ENCODE peak calls at places on chromosomes 7 and 10, in ten cellular contexts. N, T, R, Y, M, L, E, D, O and V are unnamed samples.

GRCh38 chr7:106891545-106892410 is 26.7 kb downstream of the PIK3CG start:
- DNase-seq in D (no peak), N (no peak), O (peak), M (no peak), R (no peak), T (no peak), L (no peak), E (no peak), Y (no peak), V (no peak)

GRCh38 chr10:126042354-126042753 is 146.0 kb downstream of the FANK1 start:
- DNase-seq in T (no peak), O (no peak), R (no peak), E (no peak), D (peak), L (no peak), M (no peak), Y (no peak), N (no peak), V (no peak)

GRCh38 chr10:71236286-71236685 is 23.9 kb downstream of the UNC5B start:
- DNase-seq in M (no peak), E (no peak), T (peak), D (no peak), N (no peak), R (no peak), Y (no peak), L (no peak), O (no peak), V (no peak)

GRCh38 chr10:59719374-59719773 is 9.7 kb upstream of the SLC16A9 start:
- DNase-seq in L (no peak), O (no peak), R (no peak), M (no peak), N (no peak), E (no peak), T (no peak), Y (no peak), D (no peak), V (no peak)

GRCh38 chr10:101771380-101771779 is 4.5 kb downstream of the FGF8 start:
- DNase-seq in E (no peak), R (no peak), L (no peak), Y (no peak), T (no peak), N (no peak), O (no peak), D (no peak), M (no peak), V (no peak)

GRCh38 chr7:38411404-38411803 is 138.0 kb upstream of the TARP start:
- DNase-seq in L (no peak), R (no peak), Y (no peak), M (no peak), N (no peak), E (no peak), O (peak), T (peak), D (no peak), V (no peak)

GRCh38 chr10:69489506-69490090 is 38.3 kb downstream of the TSPAN15 start:
- DNase-seq in D (no peak), Y (peak), T (no peak), O (no peak), M (no peak), N (no peak), L (no peak), E (no peak), R (no peak), V (no peak)

GRCh38 chr7:101990811-101991418 is 173.5 kb downstream of the CUX1 start:
- DNase-seq in O (peak), M (no peak), T (no peak), E (no peak), N (no peak), R (no peak), L (no peak), Y (no peak), D (no peak), V (no peak)

GRCh38 chr10:68118657-68119056 is 9.4 kb downstream of the MYPN start:
- DNase-seq in Y (no peak), N (no peak), E (no peak), T (no peak), L (no peak), M (no peak), R (no peak), D (no peak), O (no peak), V (no peak)

GRCh38 chr7:49791089-49791741 is 17.8 kb downstream of the VWC2 start:
- DNase-seq in L (peak), M (no peak), O (peak), N (no peak), D (peak), T (peak), Y (no peak), E (peak), R (no peak), V (no peak)

GRCh38 chr10:3068201-3068967 is 1.0 kb downstream of the PFKP start:
- DNase-seq in O (peak), M (peak), Y (no peak), E (peak), L (no peak), R (peak), N (no peak), T (peak), D (peak), V (peak)

GRCh38 chr10:24723386-24723787 is 300 bp downstream of the ARHGAP21 start:
- DNase-seq in M (no peak), Y (no peak), N (no peak), T (no peak), E (no peak), L (peak), D (no peak), R (no peak), O (no peak), V (no peak)

GRCh38 chr7:30984359-30985107 is 20.8 kb downstream of the GHRHR start:
- DNase-seq in M (no peak), R (no peak), D (peak), Y (no peak), E (no peak), O (peak), L (no peak), T (no peak), N (peak), V (no peak)
- H3K27ac ChIP-seq in M (no peak), R (no peak), D (no peak), Y (no peak), E (no peak), O (no peak), L (no peak), T (no peak), N (no peak), V (no peak)

GRCh38 chr10:119867317-119867716 is 5.3 kb downstream of the MCMBP start:
- DNase-seq in N (no peak), Y (no peak), L (no peak), E (no peak), T (no peak), D (no peak), M (no peak), R (no peak), O (no peak), V (no peak)

GRCh38 chr10:119872610-119872859 is at the start of gene MCMBP:
- DNase-seq in M (no peak), R (no peak), Y (no peak), E (no peak), L (no peak), O (no peak), D (no peak), N (no peak), T (no peak), V (no peak)

GRCh38 chr10:119872860-119873671 is 423 bp upstream of the MCMBP start:
- DNase-seq in L (peak), D (peak), T (peak), N (peak), O (peak), E (peak), M (peak), R (peak), Y (peak), V (peak)

GRCh38 chr10:119871881-119872609 is 598 bp downstream of the MCMBP start:
- DNase-seq in T (peak), E (peak), L (no peak), M (peak), Y (peak), D (peak), R (peak), O (peak), N (no peak), V (peak)
- H3K27ac ChIP-seq in T (peak), E (peak), L (peak), M (peak), Y (peak), D (peak), R (peak), O (peak), N (peak), V (peak)

GRCh38 chr10:64463406-64463805 is 942.2 kb downstream of the REEP3 start:
- DNase-seq in L (no peak), N (no peak), O (no peak), T (no peak), Y (no peak), M (no peak), E (no peak), R (no peak), D (no peak), V (no peak)

GRCh38 chr10:64468219-64468618 is 947.0 kb downstream of the REEP3 start:
- DNase-seq in M (no peak), R (no peak), E (no peak), D (no peak), Y (no peak), L (no peak), N (no peak), T (no peak), O (no peak), V (no peak)

GRCh38 chr10:64465653-64466052 is 944.5 kb downstream of the REEP3 start:
- DNase-seq in T (no peak), M (no peak), O (no peak), R (no peak), N (no peak), Y (no peak), L (no peak), D (no peak), E (no peak), V (no peak)
- H3K27ac ChIP-seq in T (no peak), M (no peak), O (no peak), R (no peak), N (no peak), Y (no peak), L (no peak), D (no peak), E (no peak), V (no peak)

GRCh38 chr10:34319197-34319846 is 495.8 kb downstream of the PARD3 start:
- DNase-seq in R (no peak), Y (no peak), D (peak), M (no peak), N (peak), E (peak), T (peak), L (no peak), O (no peak), V (no peak)
- H3K27ac ChIP-seq in R (no peak), Y (peak), D (peak), M (no peak), N (peak), E (no peak), T (no peak), L (peak), O (no peak), V (no peak)

DNA sequence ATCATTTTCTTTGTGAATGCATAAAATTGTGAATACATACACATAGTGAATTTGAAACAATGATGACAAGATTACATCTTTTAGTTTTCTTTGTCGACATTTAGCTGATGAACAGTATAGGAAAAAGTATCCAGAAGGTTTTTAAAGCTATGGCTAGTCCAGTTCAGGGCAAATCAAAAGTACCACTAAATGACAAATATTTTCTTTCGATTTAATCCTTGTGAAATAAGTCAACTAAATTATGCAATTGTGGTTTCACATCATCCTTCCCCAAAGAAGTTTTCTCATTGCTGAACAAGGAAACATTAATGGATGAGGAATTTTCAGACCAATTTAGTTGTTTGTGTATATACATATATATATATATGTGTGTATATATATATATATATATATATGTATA is 774.0 kb downstream of the DNAJB9 start:
- DNase-seq in N (no peak), O (no peak), M (no peak), R (no peak), E (no peak), Y (no peak), T (no peak), L (no peak), D (no peak), V (no peak)
- H3K27ac ChIP-seq in N (no peak), O (no peak), M (no peak), R (no peak), E (no peak), Y (no peak), T (no peak), L (no peak), D (no peak), V (no peak)

GRCh38 chr10:79165068-79165467 is 96.3 kb downstream of the ZMIZ1 start:
- DNase-seq in O (no peak), Y (no peak), R (no peak), N (no peak), E (no peak), D (no peak), M (no peak), T (no peak), L (no peak), V (no peak)
- H3K27ac ChIP-seq in O (no peak), Y (peak), R (no peak), N (no peak), E (peak), D (peak), M (no peak), T (peak), L (peak), V (no peak)

GRCh38 chr10:127852456-127852855 is 40.3 kb downstream of the CLRN3 start:
- DNase-seq in L (no peak), Y (no peak), O (no peak), M (no peak), N (no peak), T (no peak), R (no peak), D (no peak), E (no peak), V (no peak)

GRCh38 chr10:127853868-127854768 is 38.6 kb downstream of the CLRN3 start:
- DNase-seq in R (peak), L (peak), Y (no peak), T (peak), N (no peak), M (peak), O (peak), E (peak), D (peak), V (peak)

GRCh38 chr10:127855584-127855881 is 37.2 kb downstream of the CLRN3 start:
- DNase-seq in O (no peak), M (no peak), E (no peak), D (no peak), T (no peak), Y (no peak), R (no peak), L (no peak), N (no peak), V (no peak)

GRCh38 chr10:127855976-127856375 is 36.8 kb downstream of the CLRN3 start:
- DNase-seq in Y (no peak), D (no peak), M (no peak), L (no peak), E (no peak), O (no peak), T (no peak), N (no peak), R (no peak), V (no peak)

GRCh38 chr10:127854769-127855583 is 37.8 kb downstream of the CLRN3 start:
- DNase-seq in O (peak), L (no peak), R (no peak), T (no peak), Y (no peak), D (no peak), E (no peak), M (no peak), N (no peak), V (no peak)
- H3K27ac ChIP-seq in O (no peak), L (no peak), R (no peak), T (no peak), Y (no peak), D (no peak), E (no peak), M (no peak), N (no peak), V (no peak)

DNA sequence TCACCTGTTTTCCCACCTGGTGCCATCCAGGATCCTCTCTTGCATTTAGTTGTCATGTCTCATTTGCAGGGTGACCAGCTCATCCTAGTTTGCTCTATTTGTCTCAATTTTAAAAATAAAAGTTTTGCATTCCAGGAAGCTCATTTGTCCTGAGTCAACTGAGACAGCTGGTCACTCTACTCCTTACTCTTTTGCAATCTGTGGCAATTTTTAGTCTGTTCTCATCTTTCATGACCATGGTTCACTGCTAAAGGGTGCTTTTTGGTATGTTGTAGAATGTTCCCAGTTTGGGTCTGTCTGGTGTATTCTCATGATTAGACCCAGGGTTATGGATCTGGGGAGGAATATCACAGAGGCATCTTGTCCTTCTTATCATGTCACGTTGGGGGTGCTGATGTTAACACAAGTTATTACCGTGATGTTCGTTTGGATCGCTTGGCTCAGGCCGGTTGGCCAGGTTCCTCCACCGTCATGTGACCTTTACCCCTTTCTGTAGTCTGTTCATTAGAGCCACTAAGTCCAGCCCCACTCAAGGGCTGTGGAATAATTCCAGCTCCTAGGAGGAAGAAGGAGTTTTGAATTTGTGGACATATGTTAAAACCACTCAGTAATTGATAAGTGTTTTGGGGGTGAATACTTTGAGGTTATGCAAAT is 103.3 kb upstream of the IGFBP3 start:
- DNase-seq in M (no peak), E (no peak), O (no peak), Y (no peak), R (no peak), T (no peak), D (no peak), L (no peak), N (no peak), V (no peak)
- H3K27ac ChIP-seq in M (no peak), E (no peak), O (no peak), Y (no peak), R (no peak), T (no peak), D (no peak), L (no peak), N (no peak), V (no peak)